ENCODE peak calls at places on chromosomes 3 and 15, in seven cellular contexts. Y is stomach; D is right cardiac atrium; M is bronchial epithelial cell; J is stimulated activated CD8-positive, alpha-beta memory T cell treated with anti-CD3 and anti-CD28 coated beads, Interleukin-15, amount 100 ng/mL, for 1 hour; P is GF-D8; O is hippocampal formation. L is an unnamed sample.

GRCh38 chr3:172040078-172040975 is 949 bp downstream of the FNDC3B start:
- DNase-seq in Y (peak), D (peak), M (peak), J (no peak), P (no peak), O (peak), L (peak)

GRCh38 chr3:149204390-149204991 is 17.1 kb downstream of the CP start:
- DNase-seq in Y (no peak), D (no peak), M (no peak), J (no peak), P (no peak), O (no peak), L (no peak)

GRCh38 chr3:31065765-31066164 is 171.3 kb upstream of the GADL1 start:
- DNase-seq in Y (no peak), D (no peak), M (peak), J (no peak), P (no peak), O (no peak), L (no peak)

GRCh38 chr15:65730560-65731172 is 61.4 kb downstream of the DENND4A start:
- DNase-seq in Y (no peak), D (no peak), M (peak), J (no peak), P (no peak), O (no peak), L (no peak)

GRCh38 chr3:50339485-50340196 is 995 bp downstream of the RASSF1 start:
- DNase-seq in Y (no peak), D (no peak), M (no peak), J (no peak), P (no peak), O (no peak), L (no peak)

GRCh38 chr15:71131601-71132357 is 16.5 kb downstream of the THSD4 start:
- DNase-seq in Y (no peak), D (no peak), M (peak), J (no peak), P (no peak), O (no peak), L (no peak)

GRCh38 chr15:69324031-69324430 is 25.3 kb downstream of the PAQR5 start:
- DNase-seq in Y (no peak), D (no peak), M (no peak), J (no peak), P (no peak), O (no peak), L (no peak)

GRCh38 chr3:194450341-194450740 is 36.5 kb downstream of the ATP13A3 start:
- DNase-seq in Y (no peak), D (no peak), M (peak), J (no peak), P (no peak), O (no peak), L (no peak)

GRCh38 chr15:68231102-68231818 is 1.7 kb upstream of the CLN6 start:
- DNase-seq in Y (peak), D (no peak), M (no peak), J (no peak), P (no peak), O (no peak), L (peak)

GRCh38 chr15:98583758-98584157 is 64.6 kb upstream of the IGF1R start:
- DNase-seq in Y (no peak), D (no peak), M (no peak), J (no peak), P (no peak), O (no peak), L (no peak)

GRCh38 chr3:143840636-143841035 is 7.6 kb downstream of the SLC9A9 start:
- DNase-seq in Y (no peak), D (no peak), M (no peak), J (no peak), P (no peak), O (no peak), L (no peak)

GRCh38 chr3:59327324-59327939 is 277.6 kb upstream of the CFAP20DC start:
- DNase-seq in Y (no peak), D (no peak), M (peak), J (no peak), P (no peak), O (no peak), L (no peak)

GRCh38 chr3:2090512-2090911 is 8.2 kb upstream of the CNTN4 start:
- DNase-seq in Y (no peak), D (no peak), M (no peak), J (no peak), P (no peak), O (no peak), L (no peak)

GRCh38 chr3:126129408-126129891 is 45.5 kb upstream of the SLC41A3 start:
- DNase-seq in Y (peak), D (peak), M (no peak), J (no peak), P (no peak), O (no peak), L (peak)

GRCh38 chr15:42068601-42069000 is 25.8 kb downstream of the PLA2G4D start:
- DNase-seq in Y (peak), D (peak), M (no peak), J (no peak), P (no peak), O (no peak), L (peak)

GRCh38 chr15:74830868-74831267 is 4.4 kb downstream of the CPLX3 start:
- DNase-seq in Y (no peak), D (peak), M (no peak), J (no peak), P (no peak), O (peak), L (no peak)

GRCh38 chr3:169923189-169923588 is 11.8 kb downstream of the SAMD7 start:
- DNase-seq in Y (peak), D (peak), M (no peak), J (no peak), P (no peak), O (no peak), L (peak)

GRCh38 chr15:43268111-43269105 is 1.7 kb upstream of the TGM5 start:
- DNase-seq in Y (no peak), D (no peak), M (no peak), J (no peak), P (no peak), O (no peak), L (no peak)

GRCh38 chr3:183233986-183234385 is 19.1 kb upstream of the B3GNT5 start:
- DNase-seq in Y (no peak), D (no peak), M (no peak), J (no peak), P (peak), O (no peak), L (no peak)

GRCh38 chr3:9015250-9015649 is 52.0 kb upstream of the RAD18 start:
- DNase-seq in Y (no peak), D (no peak), M (no peak), J (no peak), P (no peak), O (no peak), L (no peak)

GRCh38 chr15:68210821-68211655 is 5.9 kb upstream of the CALML4 start:
- DNase-seq in Y (peak), D (peak), M (no peak), J (peak), P (no peak), O (peak), L (peak)

GRCh38 chr3:142636664-142637063 is 40.5 kb downstream of the PLS1 start:
- DNase-seq in Y (no peak), D (no peak), M (no peak), J (no peak), P (no peak), O (no peak), L (no peak)

GRCh38 chr3:99858461-99858860 is 40.8 kb downstream of the CMSS1 start:
- DNase-seq in Y (no peak), D (no peak), M (no peak), J (no peak), P (no peak), O (no peak), L (no peak)

GRCh38 chr3:29565236-29565635 is 284.4 kb downstream of the RBMS3 start:
- DNase-seq in Y (no peak), D (no peak), M (no peak), J (no peak), P (no peak), O (no peak), L (no peak)

GRCh38 chr15:70530503-70530902 is 232.9 kb downstream of the UACA start:
- DNase-seq in Y (no peak), D (no peak), M (no peak), J (no peak), P (no peak), O (no peak), L (no peak)

GRCh38 chr3:71258116-71258515 is 325.4 kb downstream of the FOXP1 start:
- DNase-seq in Y (no peak), D (no peak), M (peak), J (no peak), P (no peak), O (no peak), L (no peak)

GRCh38 chr3:32137870-32138269 is 31.4 kb downstream of the GPD1L start:
- DNase-seq in Y (no peak), D (no peak), M (no peak), J (no peak), P (no peak), O (no peak), L (no peak)

GRCh38 chr3:59115355-59116136 is 65.7 kb upstream of the CFAP20DC start:
- DNase-seq in Y (no peak), D (no peak), M (peak), J (no peak), P (no peak), O (no peak), L (no peak)

GRCh38 chr3:40771112-40771511 is 246.4 kb downstream of the ZNF621 start:
- DNase-seq in Y (no peak), D (no peak), M (no peak), J (no peak), P (no peak), O (no peak), L (no peak)

GRCh38 chr3:169044341-169045113 is 619.0 kb downstream of the MECOM start:
- DNase-seq in Y (no peak), D (no peak), M (peak), J (no peak), P (no peak), O (no peak), L (no peak)

GRCh38 chr3:775178-775885 is 317.5 kb upstream of the CNTN6 start:
- DNase-seq in Y (no peak), D (no peak), M (peak), J (no peak), P (no peak), O (no peak), L (no peak)

GRCh38 chr3:12280333-12280732 is 8.5 kb upstream of the PPARG start:
- DNase-seq in Y (no peak), D (no peak), M (no peak), J (no peak), P (no peak), O (no peak), L (no peak)

GRCh38 chr3:52270252-52270754 is 8.1 kb downstream of the WDR82 start:
- DNase-seq in Y (no peak), D (no peak), M (no peak), J (no peak), P (no peak), O (no peak), L (no peak)

GRCh38 chr15:100788731-100789105 is 90.9 kb upstream of the ALDH1A3 start:
- DNase-seq in Y (no peak), D (no peak), M (no peak), J (no peak), P (no peak), O (no peak), L (no peak)

GRCh38 chr3:146528954-146529353 is 15.5 kb downstream of the PLSCR1 start:
- DNase-seq in Y (no peak), D (no peak), M (no peak), J (no peak), P (no peak), O (no peak), L (no peak)

GRCh38 chr15:63545520-63545919 is 41.1 kb downstream of the USP3 start:
- DNase-seq in Y (no peak), D (no peak), M (no peak), J (no peak), P (no peak), O (no peak), L (no peak)

GRCh38 chr3:73419179-73419803 is 205.4 kb downstream of the PDZRN3 start:
- DNase-seq in Y (no peak), D (no peak), M (no peak), J (no peak), P (no peak), O (no peak), L (no peak)

GRCh38 chr15:93899817-93900216 is 331.5 kb upstream of the MCTP2 start:
- DNase-seq in Y (no peak), D (peak), M (no peak), J (no peak), P (no peak), O (no peak), L (no peak)

L was measured in left lobe of liver.